ENCODE peak calls at places on chromosomes 3 and 15, in nine cellular contexts. Q is activated naive CD4-positive, alpha-beta T cell treated with anti-CD3 and anti-CD28 coated beads, Interleukin-2, amount 50 U/mL, for 16 hours; C is NCI-H524; F is LoVo; A is hippocampal formation; K is amygdala; M is mesenchymal stem cell; G is transverse colon; Y is NCI-H1105 treated with DMSO at 0.1 percent for 48 hours. B is an unnamed sample.

GRCh38 chr15:32790352-32790999 is 72.7 kb downstream of the GREM1 start:
- DNase-seq in Q (no peak), C (no peak), F (no peak), A (no peak), K (no peak), M (peak; percentile 64), G (no peak), Y (no peak), B (no peak)

GRCh38 chr3:113758389-113759029 is 11.7 kb downstream of the ATP6V1A start:
- DNase-seq in Q (no peak), C (no peak), F (no peak), A (no peak), K (no peak), M (peak; percentile 64), G (no peak), Y (no peak), B (no peak)

GRCh38 chr15:55267401-55268053 is 22.1 kb downstream of the RAB27A start:
- DNase-seq in Q (peak; percentile 36), C (no peak), F (no peak), A (peak; percentile 15), K (no peak), M (peak; percentile 91), G (peak; percentile 69), Y (no peak), B (peak; percentile 43)

GRCh38 chr3:64898941-64899340 is 211.1 kb upstream of the ADAMTS9 start:
- DNase-seq in Q (no peak), C (no peak), F (no peak), A (no peak), K (no peak), M (no peak), G (no peak), Y (no peak), B (no peak)

GRCh38 chr3:59546522-59546921 is 496.7 kb upstream of the CFAP20DC start:
- DNase-seq in Q (no peak), C (no peak), F (no peak), A (no peak), K (no peak), M (no peak), G (no peak), Y (no peak), B (no peak)

GRCh38 chr15:90264649-90265048 is 823 bp upstream of the NGRN start:
- DNase-seq in Q (no peak), C (no peak), F (peak; percentile 77), A (no peak), K (no peak), M (no peak), G (peak; percentile 73), Y (no peak), B (peak; percentile 60)

GRCh38 chr3:25420168-25420567 is 7.9 kb upstream of the RARB start:
- DNase-seq in Q (no peak), C (no peak), F (no peak), A (no peak), K (no peak), M (no peak), G (no peak), Y (no peak), B (no peak)

GRCh38 chr3:147410126-147410517 is 957 bp downstream of the ZIC1 start:
- DNase-seq in Q (no peak), C (no peak), F (no peak), A (no peak), K (no peak), M (no peak), G (no peak), Y (no peak), B (no peak)

B was measured in dermis blood vessel endothelial cell.